ENCODE peak calls at places on chromosome 13, in seven cellular contexts. A is left ventricle myocardium inferior; W is cardiac fibroblast; P is COLO829; J is GM04503; Y is cardiac muscle cell; Q is activated T-helper 1 cell treated with anti-CD3 and anti-CD28 coated beads, Interleukin-12 subunit alpha, Interleukin-12 subunit beta, Interleukin-2, Interleukin-4 antibody, amounts not matched to agents 30 ng/mL and 10 ng/mL and 1 ng/mL, durations not matched to agents 14 hours and 24 hours and 36 hours. V is an unnamed sample.

GRCh38 chr13:32897296-32897695 is 118.9 kb upstream of the KL start:
- DNase-seq in P (no peak), W (no peak), J (no peak), Q (no peak), A (no peak), Y (no peak), V (no peak)

GRCh38 chr13:112767506-112768471 is 78.0 kb downstream of the ATP11A start:
- DNase-seq in W (no peak), Q (no peak), Y (no peak), A (peak), P (no peak), J (no peak), V (peak)

GRCh38 chr13:74771964-74772363 is 637.8 kb upstream of the KLF12 start:
- DNase-seq in J (peak), P (peak), Y (no peak), W (peak), A (no peak), Q (no peak), V (no peak)

GRCh38 chr13:34638897-34639296 is 303.2 kb upstream of the NBEA start:
- DNase-seq in J (no peak), W (no peak), P (no peak), A (no peak), Y (no peak), Q (no peak), V (no peak)

GRCh38 chr13:20869540-20869939 is 33.0 kb downstream of the XPO4 start:
- DNase-seq in Y (no peak), Q (no peak), A (no peak), W (peak), J (no peak), P (no peak), V (no peak)

GRCh38 chr13:28333204-28333900 is 161.6 kb downstream of the FLT1 start:
- DNase-seq in Q (no peak), W (peak), P (no peak), Y (no peak), J (no peak), A (no peak), V (no peak)

GRCh38 chr13:53466576-53466975 is 438.0 kb downstream of the OLFM4 start:
- DNase-seq in A (no peak), Q (no peak), W (no peak), P (no peak), Y (no peak), J (no peak), V (no peak)

GRCh38 chr13:38417241-38417640 is 67.6 kb downstream of the UFM1 start:
- DNase-seq in Y (no peak), Q (no peak), J (no peak), P (no peak), A (no peak), W (no peak), V (no peak)

GRCh38 chr13:83829800-83830199 is 52.5 kb downstream of the SLITRK1 start:
- DNase-seq in Y (no peak), W (no peak), Q (no peak), J (no peak), P (no peak), A (no peak), V (no peak)

GRCh38 chr13:99215466-99215865 is 14.8 kb downstream of the UBAC2 start:
- DNase-seq in J (no peak), P (no peak), Q (peak), W (no peak), Y (no peak), A (no peak), V (no peak)

GRCh38 chr13:21476893-21477472 is 17.9 kb upstream of the ZDHHC20 start:
- DNase-seq in P (peak), A (peak), Q (peak), J (no peak), W (peak), Y (peak), V (peak)

GRCh38 chr13:77784531-77784930 is 87.0 kb downstream of the SLAIN1 start:
- DNase-seq in P (no peak), Q (no peak), J (no peak), W (no peak), A (no peak), Y (no peak), V (no peak)

GRCh38 chr13:110245421-110245899 is 61.5 kb downstream of the COL4A1 start:
- DNase-seq in Q (no peak), J (no peak), W (peak), A (no peak), Y (no peak), P (no peak), V (no peak)

GRCh38 chr13:98429081-98429480 is 147.8 kb downstream of the STK24 start:
- DNase-seq in J (no peak), W (no peak), P (no peak), Y (no peak), Q (no peak), A (no peak), V (no peak)

GRCh38 chr13:21683034-21683733 is 12.3 kb downstream of the FGF9 start:
- DNase-seq in W (no peak), Y (no peak), P (no peak), A (no peak), J (peak), Q (no peak), V (no peak)

GRCh38 chr13:30394798-30395191 is 27.5 kb upstream of the UBE2L5 start:
- DNase-seq in Q (no peak), A (no peak), P (no peak), Y (no peak), J (no peak), W (no peak), V (no peak)

GRCh38 chr13:103188688-103189326 is 122.6 kb upstream of the SLC10A2 start:
- DNase-seq in A (no peak), Q (no peak), Y (peak), J (no peak), P (peak), W (peak), V (no peak)

GRCh38 chr13:114130131-114130707 is 2.2 kb downstream of the RASA3 start:
- DNase-seq in P (no peak), W (no peak), Q (no peak), A (no peak), J (no peak), Y (no peak), V (no peak)

GRCh38 chr13:111281751-111282311 is 38.6 kb upstream of the TEX29 start:
- DNase-seq in P (no peak), Q (no peak), Y (no peak), J (peak), W (peak), A (no peak), V (no peak)

GRCh38 chr13:47256618-47257017 is 359.8 kb upstream of the HTR2A start:
- DNase-seq in A (no peak), Y (no peak), J (peak), W (peak), P (peak), Q (no peak), V (no peak)

GRCh38 chr13:73607489-73608156 is 526.6 kb downstream of the KLF12 start:
- DNase-seq in W (no peak), P (no peak), A (no peak), J (no peak), Y (no peak), Q (no peak), V (no peak)

GRCh38 chr13:79385694-79386093 is 20.4 kb downstream of the RBM26 start:
- DNase-seq in Q (no peak), J (no peak), W (no peak), A (no peak), P (no peak), Y (no peak), V (no peak)

GRCh38 chr13:44703371-44703770 is 127.2 kb upstream of the TSC22D1 start:
- DNase-seq in A (no peak), W (no peak), Y (no peak), J (peak), P (no peak), Q (no peak), V (no peak)

GRCh38 chr13:42847891-42848663 is 66.7 kb downstream of the FAM216B start:
- DNase-seq in P (peak), W (peak), A (no peak), J (peak), Y (no peak), Q (no peak), V (no peak)

GRCh38 chr13:42992585-42993122 is 613 bp upstream of the EPSTI1 start:
- DNase-seq in Y (no peak), W (no peak), A (no peak), J (no peak), Q (peak), P (no peak), V (no peak)

GRCh38 chr13:75123428-75123827 is 358.5 kb downstream of the TBC1D4 start:
- DNase-seq in Q (no peak), A (no peak), W (no peak), J (no peak), Y (peak), P (no peak), V (no peak)

GRCh38 chr13:47241446-47241845 is 344.6 kb upstream of the HTR2A start:
- DNase-seq in W (no peak), Q (no peak), J (no peak), P (no peak), Y (no peak), A (no peak), V (no peak)

GRCh38 chr13:28485551-28485950 is 9.4 kb downstream of the FLT1 start:
- DNase-seq in Q (no peak), W (no peak), P (no peak), J (no peak), A (no peak), Y (no peak), V (no peak)

GRCh38 chr13:111967572-111968201 is 99.3 kb upstream of the SOX1 start:
- DNase-seq in Q (no peak), J (no peak), W (no peak), P (peak), Y (no peak), A (no peak), V (no peak)

GRCh38 chr13:23985846-23986245 is 88.5 kb upstream of the C1QTNF9B start:
- DNase-seq in Y (no peak), P (no peak), J (no peak), A (no peak), W (no peak), Q (no peak), V (no peak)

GRCh38 chr13:29099781-29100406 is 279.8 kb downstream of the MTUS2 start:
- DNase-seq in J (no peak), Y (peak), P (no peak), W (no peak), A (no peak), Q (no peak), V (no peak)

GRCh38 chr13:20370815-20371421 is 138.8 kb upstream of the GJB6 start:
- DNase-seq in A (no peak), Q (no peak), P (no peak), Y (no peak), J (no peak), W (no peak), V (no peak)

GRCh38 chr13:112725346-112726017 is 35.6 kb downstream of the ATP11A start:
- DNase-seq in W (no peak), Q (no peak), P (no peak), Y (no peak), J (no peak), A (no peak), V (no peak)

GRCh38 chr13:113404723-113405471 is 41.0 kb upstream of the GRTP1 start:
- DNase-seq in J (no peak), A (no peak), Y (no peak), P (no peak), Q (no peak), W (no peak), V (no peak)

GRCh38 chr13:98420560-98421175 is 156.2 kb downstream of the STK24 start:
- DNase-seq in W (no peak), Y (no peak), Q (no peak), J (no peak), A (no peak), P (peak), V (no peak)

GRCh38 chr13:90534617-90535340 is 812.7 kb upstream of the MIR17HG start:
- DNase-seq in A (no peak), Y (no peak), Q (no peak), W (no peak), P (no peak), J (peak), V (peak)

GRCh38 chr13:99417821-99418662 is 83.2 kb upstream of the TM9SF2 start:
- DNase-seq in W (no peak), P (no peak), A (no peak), Q (no peak), J (no peak), Y (no peak), V (no peak)

GRCh38 chr13:40974460-40975407 is 44.4 kb downstream of the ELF1 start:
- DNase-seq in A (no peak), J (no peak), W (peak), P (peak), Q (no peak), Y (peak), V (no peak)

GRCh38 chr13:42458193-42458592 is 115.8 kb upstream of the TNFSF11 start:
- DNase-seq in W (no peak), Y (no peak), J (no peak), P (no peak), Q (no peak), A (no peak), V (no peak)